ENCODE peak calls at places on chromosomes 4 and X, in eight cellular contexts. K, T, Z, D, A, O, R and S are unnamed samples.
A peak's percentile ranks its signal among the peaks of the same experiment; 100 is the strongest.

GRCh38 chr4:145945431-145946155 is 7.0 kb upstream of the ZNF827 start:
- DNase-seq in O (no peak), D (no peak), K (no peak), A (no peak), T (no peak), R (peak; percentile 72), Z (no peak), S (no peak)

GRCh38 chrX:81354954-81355353 is 153.1 kb downstream of the SH3BGRL start:
- DNase-seq in Z (no peak), A (no peak), R (no peak), T (no peak), K (no peak), D (no peak), O (no peak), S (no peak)

GRCh38 chr4:106096454-106096853 is 201.2 kb downstream of the NPNT start:
- DNase-seq in Z (no peak), K (no peak), O (no peak), T (no peak), A (no peak), R (no peak), D (no peak), S (no peak)

GRCh38 chr4:158006973-158007372 is 165.9 kb downstream of the GASK1B start:
- DNase-seq in Z (no peak), O (no peak), T (no peak), R (no peak), K (no peak), D (no peak), A (no peak), S (no peak)

GRCh38 chr4:88858752-88859151 is 161.1 kb upstream of the NAP1L5 start:
- DNase-seq in O (no peak), A (no peak), T (no peak), R (no peak), D (no peak), K (no peak), Z (peak; percentile 23), S (no peak)

GRCh38 chrX:8607326-8607725 is 124.6 kb downstream of the ANOS1 start:
- DNase-seq in R (peak; percentile 27), K (no peak), A (no peak), T (no peak), Z (no peak), D (no peak), O (no peak), S (peak; percentile 28)

GRCh38 chrX:77446840-77447239 is 349 bp upstream of the FGF16 start:
- DNase-seq in A (no peak), O (no peak), T (no peak), D (no peak), Z (no peak), K (no peak), R (peak; percentile 16), S (no peak)

GRCh38 chr4:6324999-6325790 is 55.5 kb downstream of the WFS1 start:
- DNase-seq in T (no peak), R (peak; percentile 8), A (no peak), Z (no peak), K (peak; percentile 70), O (peak; percentile 29), D (no peak), S (no peak)

GRCh38 chr4:168893807-168894206 is 116.2 kb downstream of the CBR4 start:
- DNase-seq in D (no peak), R (no peak), A (no peak), O (no peak), K (no peak), Z (no peak), T (no peak), S (no peak)

GRCh38 chr4:29927895-29928294 is 792.3 kb upstream of the PCDH7 start:
- DNase-seq in R (no peak), D (no peak), Z (no peak), A (no peak), K (no peak), T (no peak), O (no peak), S (no peak)

GRCh38 chr4:76606662-76607265 is 171.7 kb downstream of the SHROOM3 start:
- DNase-seq in K (no peak), T (no peak), Z (no peak), D (no peak), R (peak; percentile 66), A (no peak), O (no peak), S (no peak)

GRCh38 chr4:79585330-79585729 is 177.3 kb upstream of the GK2 start:
- DNase-seq in T (no peak), Z (no peak), K (no peak), R (no peak), D (no peak), A (no peak), O (no peak), S (no peak)

GRCh38 chr4:26466871-26467270 is 23.4 kb downstream of the CCKAR start:
- DNase-seq in D (peak; percentile 18), K (no peak), T (no peak), R (no peak), Z (no peak), O (no peak), A (no peak), S (no peak)

GRCh38 chrX:46140272-46140671 is 404.9 kb downstream of the ZNF674 start:
- DNase-seq in Z (no peak), A (no peak), T (no peak), O (no peak), K (no peak), D (no peak), R (peak; percentile 70), S (no peak)

GRCh38 chrX:16267431-16267830 is 100.2 kb downstream of the MAGEB17 start:
- DNase-seq in R (no peak), K (no peak), Z (no peak), A (no peak), O (no peak), D (no peak), T (no peak), S (no peak)

GRCh38 chr4:36348403-36348938 is 67.1 kb downstream of the DTHD1 start:
- DNase-seq in K (no peak), D (no peak), O (no peak), R (no peak), Z (no peak), T (no peak), A (no peak), S (no peak)

GRCh38 chr4:6471303-6472007 is 959 bp downstream of the PPP2R2C start:
- DNase-seq in K (no peak), Z (peak; percentile 13), R (no peak), O (no peak), D (peak; percentile 70), T (no peak), A (no peak), S (no peak)

GRCh38 chrX:130523460-130524394 is 121.9 kb downstream of the RBMX2 start:
- DNase-seq in O (peak; percentile 36), R (no peak), A (no peak), T (no peak), D (no peak), K (no peak), Z (peak; percentile 77), S (no peak)

GRCh38 chr4:109977854-109978501 is 65.3 kb downstream of the EGF start:
- DNase-seq in T (no peak), A (peak; percentile 32), D (no peak), K (no peak), O (no peak), R (peak; percentile 58), Z (peak; percentile 29), S (peak; percentile 64)

GRCh38 chr4:1798530-1799363 is 5.7 kb downstream of the FGFR3 start:
- DNase-seq in O (no peak), R (no peak), T (no peak), D (no peak), Z (no peak), K (no peak), A (no peak), S (no peak)

GRCh38 chr4:121138014-121138413 is 26.1 kb downstream of the TNIP3 start:
- DNase-seq in A (no peak), K (no peak), Z (no peak), R (no peak), O (no peak), T (no peak), D (no peak), S (no peak)

GRCh38 chr4:119300388-119301131 is 21.4 kb downstream of the FABP2 start:
- DNase-seq in O (peak; percentile 97), K (peak; percentile 96), T (peak; percentile 79), R (peak; percentile 93), Z (peak; percentile 95), D (peak; percentile 93), A (no peak), S (peak; percentile 90)

GRCh38 chrX:35380808-35381700 is 417.1 kb upstream of the MAGEB16 start:
- DNase-seq in T (peak; percentile 3), K (no peak), A (no peak), O (no peak), D (no peak), Z (peak; percentile 17), R (peak; percentile 17), S (no peak)

GRCh38 chr4:89123418-89123817 is 12.1 kb downstream of the TIGD2 start:
- DNase-seq in D (no peak), Z (no peak), O (no peak), R (peak; percentile 87), T (no peak), K (no peak), A (no peak), S (peak; percentile 8)

GRCh38 chr4:150515135-150515534 is 66.8 kb upstream of the MAB21L2 start:
- DNase-seq in R (peak; percentile 45), K (no peak), T (no peak), Z (no peak), O (no peak), A (no peak), D (no peak), S (no peak)

GRCh38 chrX:115490814-115491213 is 70.2 kb upstream of the PLS3 start:
- DNase-seq in K (no peak), D (no peak), A (no peak), Z (no peak), O (no peak), T (no peak), R (no peak), S (no peak)

GRCh38 chr4:149987777-149988410 is 90.4 kb upstream of the DCLK2 start:
- DNase-seq in O (no peak), K (no peak), R (no peak), A (no peak), Z (no peak), D (no peak), T (no peak), S (no peak)

GRCh38 chr4:2362286-2363055 is 56.0 kb downstream of the ZFYVE28 start:
- DNase-seq in K (no peak), A (no peak), R (no peak), O (no peak), Z (no peak), T (no peak), D (no peak), S (no peak)

GRCh38 chrX:69158166-69159040 is 6.8 kb downstream of the PJA1 start:
- DNase-seq in O (peak; percentile 45), A (peak; percentile 35), Z (peak; percentile 73), T (no peak), D (peak; percentile 80), K (no peak), R (peak; percentile 86), S (peak; percentile 63)